ENCODE peak calls at places on chromosomes 7 and 10, in five cellular contexts. One of them, this sample, is unnamed.

GRCh38 chr7:100875356-100875751 is 451 bp downstream of the SRRT start:
- DNase-seq in lung: no peak
- DNase-seq in dorsolateral prefrontal cortex: no peak
- DNase-seq in WTC11: no peak
- DNase-seq in GM06990: no peak
- DNase-seq in this sample: no peak

GRCh38 chr10:33005322-33006282 is 47.6 kb upstream of the ITGB1 start:
- DNase-seq in lung: peak; percentile 83
- DNase-seq in dorsolateral prefrontal cortex: no peak
- DNase-seq in WTC11: peak; percentile 77
- DNase-seq in GM06990: no peak
- DNase-seq in this sample: peak; percentile 68

GRCh38 chr10:130485241-130485957 is 349.2 kb downstream of the GLRX3 start:
- DNase-seq in dorsolateral prefrontal cortex: no peak
- DNase-seq in lung: no peak
- DNase-seq in GM06990: no peak
- DNase-seq in WTC11: no peak
- DNase-seq in this sample: no peak

GRCh38 chr10:114356786-114357588 is 47.3 kb downstream of the AFAP1L2 start:
- DNase-seq in lung: no peak
- DNase-seq in WTC11: no peak
- DNase-seq in GM06990: no peak
- DNase-seq in dorsolateral prefrontal cortex: no peak
- DNase-seq in this sample: no peak

GRCh38 chr7:51298912-51299311 is 17.7 kb downstream of the COBL start:
- DNase-seq in GM06990: no peak
- DNase-seq in dorsolateral prefrontal cortex: no peak
- DNase-seq in lung: no peak
- DNase-seq in WTC11: no peak
- DNase-seq in this sample: no peak

GRCh38 chr10:32340596-32341180 is 6.3 kb downstream of the EPC1 start:
- DNase-seq in dorsolateral prefrontal cortex: no peak
- DNase-seq in WTC11: no peak
- DNase-seq in GM06990: no peak
- DNase-seq in lung: no peak
- DNase-seq in this sample: no peak

GRCh38 chr7:43077285-43077684 is 35.2 kb upstream of the HECW1 start:
- DNase-seq in dorsolateral prefrontal cortex: no peak
- DNase-seq in GM06990: no peak
- DNase-seq in lung: no peak
- DNase-seq in WTC11: peak; percentile 13
- DNase-seq in this sample: no peak

GRCh38 chr7:139829654-139830130 is 628 bp downstream of the TBXAS1 start:
- DNase-seq in dorsolateral prefrontal cortex: no peak
- DNase-seq in GM06990: peak; percentile 43
- DNase-seq in lung: no peak
- DNase-seq in WTC11: no peak
- DNase-seq in this sample: no peak

GRCh38 chr7:122748195-122748594 is 45.5 kb upstream of the RNF148 start:
- DNase-seq in GM06990: no peak
- DNase-seq in dorsolateral prefrontal cortex: peak; percentile 54
- DNase-seq in WTC11: no peak
- DNase-seq in lung: no peak
- DNase-seq in this sample: no peak

GRCh38 chr7:115631782-115632181 is 398.8 kb downstream of the TFEC start:
- DNase-seq in dorsolateral prefrontal cortex: no peak
- DNase-seq in GM06990: no peak
- DNase-seq in lung: no peak
- DNase-seq in WTC11: no peak
- DNase-seq in this sample: no peak

GRCh38 chr10:3763852-3764625 is 21.0 kb downstream of the KLF6 start:
- DNase-seq in GM06990: no peak
- DNase-seq in dorsolateral prefrontal cortex: no peak
- DNase-seq in WTC11: no peak
- DNase-seq in lung: no peak
- DNase-seq in this sample: no peak

GRCh38 chr10:114499630-114500190 is 95.4 kb upstream of the AFAP1L2 start:
- DNase-seq in dorsolateral prefrontal cortex: no peak
- DNase-seq in WTC11: no peak
- DNase-seq in GM06990: peak; percentile 38
- DNase-seq in lung: no peak
- DNase-seq in this sample: no peak

GRCh38 chr10:124281666-124282065 is 137.1 kb downstream of the OAT start:
- DNase-seq in WTC11: no peak
- DNase-seq in dorsolateral prefrontal cortex: no peak
- DNase-seq in GM06990: no peak
- DNase-seq in lung: no peak
- DNase-seq in this sample: no peak

GRCh38 chr10:3942930-3943489 is 158.0 kb upstream of the KLF6 start:
- DNase-seq in GM06990: no peak
- DNase-seq in WTC11: no peak
- DNase-seq in lung: no peak
- DNase-seq in dorsolateral prefrontal cortex: no peak
- DNase-seq in this sample: no peak

GRCh38 chr10:62268027-62268398 is 631 bp downstream of the RTKN2 start:
- DNase-seq in dorsolateral prefrontal cortex: no peak
- DNase-seq in lung: no peak
- DNase-seq in GM06990: no peak
- DNase-seq in WTC11: peak; percentile 36
- DNase-seq in this sample: no peak

GRCh38 chr10:36602374-36602773 is 523.0 kb upstream of the ANKRD30A start:
- DNase-seq in WTC11: no peak
- DNase-seq in dorsolateral prefrontal cortex: no peak
- DNase-seq in GM06990: no peak
- DNase-seq in lung: no peak
- DNase-seq in this sample: no peak

GRCh38 chr10:10818082-10818481 is 199.6 kb upstream of the CELF2 start:
- DNase-seq in GM06990: no peak
- DNase-seq in dorsolateral prefrontal cortex: no peak
- DNase-seq in lung: peak; percentile 28
- DNase-seq in WTC11: no peak
- DNase-seq in this sample: no peak

GRCh38 chr10:15661574-15661973 is 58.1 kb downstream of the ITGA8 start:
- DNase-seq in GM06990: no peak
- DNase-seq in WTC11: no peak
- DNase-seq in lung: no peak
- DNase-seq in dorsolateral prefrontal cortex: no peak
- DNase-seq in this sample: no peak

GRCh38 chr10:15658099-15658702 is 61.5 kb downstream of the ITGA8 start:
- DNase-seq in lung: no peak
- DNase-seq in dorsolateral prefrontal cortex: no peak
- DNase-seq in WTC11: no peak
- DNase-seq in GM06990: no peak
- DNase-seq in this sample: no peak

GRCh38 chr10:15660990-15661389 is 58.7 kb downstream of the ITGA8 start:
- DNase-seq in WTC11: peak; percentile 31
- DNase-seq in GM06990: no peak
- DNase-seq in dorsolateral prefrontal cortex: no peak
- DNase-seq in lung: no peak
- DNase-seq in this sample: no peak
- TF ChIP-seq CTCF in WTC11: no peak
- TF ChIP-seq CTCF in GM06990: no peak
- TF ChIP-seq CTCF in dorsolateral prefrontal cortex: no peak
- TF ChIP-seq CTCF in lung: no peak
- TF ChIP-seq CTCF in this sample: no peak

GRCh38 chr10:78605800-78606350 is 462.9 kb upstream of the ZMIZ1 start:
- DNase-seq in GM06990: no peak
- DNase-seq in lung: no peak
- DNase-seq in dorsolateral prefrontal cortex: no peak
- DNase-seq in WTC11: no peak
- DNase-seq in this sample: no peak
- TF ChIP-seq CTCF in GM06990: no peak
- TF ChIP-seq CTCF in lung: no peak
- TF ChIP-seq CTCF in dorsolateral prefrontal cortex: no peak
- TF ChIP-seq CTCF in WTC11: no peak
- TF ChIP-seq CTCF in this sample: no peak

DNA sequence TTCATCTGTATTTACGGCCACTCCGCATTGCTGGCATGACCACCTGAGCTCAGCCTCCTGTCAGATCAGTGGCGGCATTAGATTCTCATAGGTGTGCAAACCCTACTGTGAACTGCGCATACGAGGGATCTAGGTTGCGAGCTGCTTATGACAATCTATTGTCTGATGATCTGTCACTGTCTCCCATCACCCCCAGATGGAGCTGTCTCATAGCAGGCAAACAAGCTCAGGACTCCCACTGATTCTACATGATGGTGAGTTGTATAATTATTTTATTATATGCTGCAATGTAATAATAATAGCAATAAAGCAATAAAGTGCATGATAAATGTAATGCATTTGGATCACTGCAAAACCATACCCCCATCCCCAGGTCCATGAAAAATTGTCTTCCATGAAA is 1172.9 kb upstream of the AUTS2 start:
- DNase-seq in dorsolateral prefrontal cortex: no peak
- DNase-seq in lung: no peak
- DNase-seq in WTC11: no peak
- DNase-seq in GM06990: no peak
- DNase-seq in this sample: no peak
- TF ChIP-seq CTCF in dorsolateral prefrontal cortex: peak; percentile 43
- TF ChIP-seq CTCF in lung: no peak
- TF ChIP-seq CTCF in WTC11: no peak
- TF ChIP-seq CTCF in GM06990: no peak
- TF ChIP-seq CTCF in this sample: no peak

GRCh38 chr7:141381794-141382453 is 169.3 kb upstream of the AGK start:
- DNase-seq in WTC11: no peak
- DNase-seq in dorsolateral prefrontal cortex: no peak
- DNase-seq in GM06990: no peak
- DNase-seq in lung: no peak
- DNase-seq in this sample: no peak
- TF ChIP-seq CTCF in WTC11: no peak
- TF ChIP-seq CTCF in dorsolateral prefrontal cortex: no peak
- TF ChIP-seq CTCF in GM06990: no peak
- TF ChIP-seq CTCF in lung: no peak
- TF ChIP-seq CTCF in this sample: no peak

This sample was measured in endothelial cell.